ENCODE peak calls at places on chromosomes 2 and 18, in eight cellular contexts. Q is uterus, Y is endothelial cell of umbilical vein, J is A549, Z is transverse colon, V is HepG2, N is K562, C is right lobe of liver. R is an unnamed sample. For H3K4me1, the result is how much of the 10 kb centered on the place peaks cover.

GRCh38 chr2:132038179-132038882 is 123.4 kb downstream of the ANKRD30BL start:
- DNase-seq in Q (no peak), Y (no peak), J (no peak), Z (no peak), V (no peak), N (peak), C (no peak), R (no peak)

GRCh38 chr2:218406949-218407703 is 7.5 kb downstream of the CTDSP1 start:
- DNase-seq in Q (peak), Y (peak), J (no peak), Z (peak), V (no peak), N (peak), C (peak), R (peak)

GRCh38 chr18:23825496-23825895 is 136.2 kb downstream of the LAMA3 start:
- DNase-seq in Q (no peak), Y (no peak), J (no peak), Z (no peak), V (no peak), N (no peak), C (no peak), R (no peak)

GRCh38 chr2:3408781-3409180 is 29.3 kb downstream of the TRAPPC12 start:
- DNase-seq in Q (no peak), Y (no peak), J (no peak), Z (no peak), V (no peak), N (no peak), C (no peak), R (no peak)

GRCh38 chr2:173606619-173607305 is 252.1 kb downstream of the CDCA7 start:
- DNase-seq in Q (no peak), Y (no peak), J (no peak), Z (no peak), V (no peak), N (no peak), C (no peak), R (no peak)

GRCh38 chr2:5501807-5502206 is 190.4 kb upstream of the SOX11 start:
- DNase-seq in Q (no peak), Y (no peak), J (no peak), Z (no peak), V (no peak), N (no peak), C (no peak), R (no peak)

GRCh38 chr2:73503992-73504570 is 118.4 kb downstream of the ALMS1 start:
- DNase-seq in Q (no peak), Y (peak), J (no peak), Z (no peak), V (no peak), N (peak), C (no peak), R (no peak)

GRCh38 chr18:48868468-48869466 is 82.0 kb downstream of the SMAD7 start:
- DNase-seq in Q (no peak), Y (no peak), J (no peak), Z (peak), V (peak), N (no peak), C (no peak), R (no peak)

GRCh38 chr2:171792922-171793580 is 101.0 kb downstream of the SLC25A12 start:
- DNase-seq in Q (no peak), Y (no peak), J (no peak), Z (no peak), V (no peak), N (no peak), C (no peak), R (no peak)

GRCh38 chr2:128541448-128541847 is 222.8 kb upstream of the HS6ST1 start:
- DNase-seq in Q (no peak), Y (no peak), J (no peak), Z (no peak), V (no peak), N (no peak), C (no peak), R (no peak)

GRCh38 chr2:12453731-12454130 is 263.0 kb upstream of the TRIB2 start:
- DNase-seq in Q (no peak), Y (no peak), J (no peak), Z (no peak), V (no peak), N (no peak), C (no peak), R (no peak)

GRCh38 chr2:137975280-137976271 is 11.3 kb downstream of the HNMT start:
- DNase-seq in Q (no peak), Y (no peak), J (no peak), Z (no peak), V (peak), N (no peak), C (no peak), R (peak)

GRCh38 chr2:11405599-11406491 is 60.1 kb downstream of the E2F6 start:
- DNase-seq in Q (no peak), Y (no peak), J (no peak), Z (peak), V (no peak), N (no peak), C (no peak), R (no peak)

GRCh38 chr18:79681484-79682387 is 2.1 kb downstream of the CTDP1 start:
- DNase-seq in Q (no peak), Y (no peak), J (no peak), Z (peak), V (no peak), N (no peak), C (no peak), R (no peak)

GRCh38 chr2:81529944-81530343 is 1225.4 kb upstream of the LRRTM1 start:
- DNase-seq in Q (no peak), Y (no peak), J (no peak), Z (no peak), V (no peak), N (no peak), C (no peak), R (no peak)

GRCh38 chr2:237615631-237616249 is 11.6 kb upstream of the LRRFIP1 start:
- DNase-seq in Q (no peak), Y (peak), J (no peak), Z (no peak), V (no peak), N (no peak), C (no peak), R (no peak)

GRCh38 chr2:43084699-43085091 is 141.7 kb downstream of the ZFP36L2 start:
- DNase-seq in Q (peak), Y (no peak), J (no peak), Z (no peak), V (no peak), N (peak), C (no peak), R (peak)

GRCh38 chr2:23363831-23364230 is 21.1 kb upstream of the KLHL29 start:
- DNase-seq in Q (no peak), Y (no peak), J (no peak), Z (no peak), V (no peak), N (no peak), C (no peak), R (no peak)

GRCh38 chr2:66573412-66573811 is 138.5 kb downstream of the MEIS1 start:
- DNase-seq in Q (no peak), Y (no peak), J (no peak), Z (no peak), V (no peak), N (no peak), C (no peak), R (peak)

GRCh38 chr2:123500346-123500745 is 524.7 kb upstream of the CNTNAP5 start:
- DNase-seq in Q (no peak), Y (no peak), J (no peak), Z (no peak), V (no peak), N (no peak), C (no peak), R (no peak)

GRCh38 chr2:186486651-186487647 is 889 bp downstream of the ZC3H15 start:
- DNase-seq in Q (no peak), Y (peak), J (no peak), Z (no peak), V (peak), N (peak), C (no peak), R (no peak)

GRCh38 chr2:16250886-16251285 is 310.5 kb downstream of the MYCN start:
- DNase-seq in Q (no peak), Y (no peak), J (no peak), Z (no peak), V (no peak), N (no peak), C (no peak), R (no peak)

GRCh38 chr18:70420151-70420898 is 131.5 kb downstream of the SOCS6 start:
- DNase-seq in Q (no peak), Y (peak), J (no peak), Z (no peak), V (peak), N (no peak), C (no peak), R (no peak)

GRCh38 chr18:41579185-41579584 is 375.8 kb upstream of the PIK3C3 start:
- DNase-seq in Q (no peak), Y (no peak), J (no peak), Z (no peak), V (peak), N (no peak), C (peak), R (no peak)

GRCh38 chr2:25251461-25252273 is 83.3 kb upstream of the POMC start:
- DNase-seq in Q (peak), Y (peak), J (peak), Z (peak), V (peak), N (peak), C (peak), R (peak)

GRCh38 chr2:18659891-18660290 is 70.5 kb upstream of the NT5C1B start:
- DNase-seq in Q (no peak), Y (no peak), J (no peak), Z (no peak), V (no peak), N (no peak), C (no peak), R (no peak)

GRCh38 chr2:214995926-214996670 is 142.3 kb downstream of the ABCA12 start:
- DNase-seq in Q (no peak), Y (no peak), J (no peak), Z (no peak), V (no peak), N (no peak), C (no peak), R (no peak)

GRCh38 chr2:195559431-195559914 is 97.6 kb upstream of the SLC39A10 start:
- DNase-seq in Q (no peak), Y (no peak), J (no peak), Z (peak), V (no peak), N (no peak), C (no peak), R (no peak)

GRCh38 chr18:76805221-76805620 is 17.1 kb upstream of the ZNF236 start:
- DNase-seq in Q (no peak), Y (peak), J (no peak), Z (no peak), V (peak), N (no peak), C (no peak), R (no peak)

GRCh38 chr2:201216918-201217317 is 34.0 kb downstream of the CASP10 start:
- DNase-seq in Q (no peak), Y (no peak), J (no peak), Z (no peak), V (no peak), N (no peak), C (no peak), R (no peak)

GRCh38 chr18:12231040-12231882 is 22.9 kb upstream of the CIDEA start:
- DNase-seq in Q (no peak), Y (no peak), J (no peak), Z (no peak), V (no peak), N (no peak), C (no peak), R (no peak)

GRCh38 chr2:191620144-191620543 is 57.8 kb upstream of the NABP1 start:
- DNase-seq in Q (no peak), Y (no peak), J (no peak), Z (no peak), V (no peak), N (peak), C (no peak), R (no peak)

GRCh38 chr2:219122197-219122965 is 38.2 kb downstream of the NHEJ1 start:
- DNase-seq in Q (no peak), Y (no peak), J (no peak), Z (no peak), V (no peak), N (no peak), C (no peak), R (no peak)

GRCh38 chr2:139218181-139218580 is 438.0 kb upstream of the NXPH2 start:
- DNase-seq in Q (no peak), Y (no peak), J (no peak), Z (no peak), V (no peak), N (no peak), C (no peak), R (no peak)

GRCh38 chr2:181138816-181139215 is 158.4 kb downstream of the UBE2E3 start:
- DNase-seq in Q (no peak), Y (no peak), J (no peak), Z (no peak), V (no peak), N (no peak), C (no peak), R (no peak)

GRCh38 chr18:47997338-47997780 is 66.9 kb upstream of the SMAD2 start:
- DNase-seq in Q (no peak), Y (no peak), J (no peak), Z (no peak), V (no peak), N (peak), C (no peak), R (no peak)

GRCh38 chr2:68282814-68283812 is 30.8 kb upstream of the PPP3R1 start:
- DNase-seq in Q (no peak), Y (peak), J (peak), Z (no peak), V (peak), N (peak), C (no peak), R (no peak)

GRCh38 chr2:208315081-208315788 is 49.2 kb downstream of the PIKFYVE start:
- DNase-seq in Q (peak), Y (no peak), J (no peak), Z (no peak), V (no peak), N (no peak), C (no peak), R (no peak)

GRCh38 chr2:208311321-208311720 is 45.3 kb downstream of the PIKFYVE start:
- DNase-seq in Q (no peak), Y (no peak), J (no peak), Z (no peak), V (no peak), N (no peak), C (no peak), R (no peak)

GRCh38 chr2:208306291-208306690 is 40.2 kb downstream of the PIKFYVE start:
- DNase-seq in Q (no peak), Y (no peak), J (no peak), Z (no peak), V (no peak), N (no peak), C (no peak), R (no peak)

DNA sequence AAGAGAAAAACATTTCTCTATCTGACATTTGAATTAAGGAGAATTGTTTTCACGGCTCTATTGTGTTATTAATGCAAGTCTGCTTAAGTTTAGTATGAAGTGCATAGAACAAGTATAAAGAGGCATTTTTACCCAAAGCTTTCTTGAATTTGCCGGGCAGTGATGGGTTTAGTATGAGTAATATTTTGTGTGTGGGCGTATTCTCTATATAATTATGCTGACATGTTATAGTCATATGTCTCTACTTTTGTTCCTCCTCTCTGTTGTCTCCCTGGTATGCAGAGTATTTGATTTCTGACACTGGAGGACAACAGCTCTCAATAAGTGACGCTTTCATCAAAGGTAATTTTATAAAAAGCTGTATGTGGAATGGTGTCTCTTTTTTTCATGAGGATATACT is 45.9 kb downstream of the PIKFYVE start:
- DNase-seq in Q (no peak), Y (no peak), J (no peak), Z (no peak), V (no peak), N (no peak), C (no peak), R (no peak)
- TF ChIP-seq POLR2A in Q (no peak), Y (no peak), J (no peak), Z (no peak), V (no peak), N (no peak), C (no peak), R (no peak)

GRCh38 chr18:25467226-25468065 is 115.5 kb upstream of the ZNF521 start:
- DNase-seq in Q (no peak), Y (no peak), J (no peak), Z (no peak), V (no peak), N (no peak), C (no peak), R (no peak)

GRCh38 chr18:25459814-25460213 is 107.8 kb upstream of the ZNF521 start:
- DNase-seq in Q (no peak), Y (no peak), J (no peak), Z (no peak), V (no peak), N (no peak), C (no peak), R (no peak)

GRCh38 chr18:25465152-25465790 is 113.3 kb upstream of the ZNF521 start:
- DNase-seq in Q (no peak), Y (no peak), J (no peak), Z (no peak), V (no peak), N (no peak), C (no peak), R (no peak)

GRCh38 chr18:25463726-25464125 is 111.8 kb upstream of the ZNF521 start:
- DNase-seq in Q (no peak), Y (no peak), J (no peak), Z (no peak), V (no peak), N (no peak), C (no peak), R (no peak)

GRCh38 chr18:25464211-25464610 is 112.2 kb upstream of the ZNF521 start:
- DNase-seq in Q (no peak), Y (no peak), J (no peak), Z (no peak), V (no peak), N (no peak), C (no peak), R (no peak)
- H3K4me1 ChIP-seq in Q (under half), Y (under half), J (under half), Z (under half), V (under half), N (under half), C (under half), R (under half)

GRCh38 chr2:85887566-85888019 is 1.2 kb downstream of the ST3GAL5 start:
- DNase-seq in Q (peak), Y (peak), J (peak), Z (peak), V (no peak), N (peak), C (peak), R (peak)
- TF ChIP-seq CTCF in Q (peak), Y (no peak), J (peak), Z (no peak), V (peak), N (no peak), C (peak), R (no peak)

GRCh38 chr2:158907926-158908462 is 60.4 kb upstream of the TANC1 start:
- DNase-seq in Q (no peak), Y (peak), J (no peak), Z (no peak), V (no peak), N (no peak), C (no peak), R (no peak)
- TF ChIP-seq POLR2A in Q (no peak), Y (no peak), J (no peak), Z (no peak), V (no peak), N (no peak), C (no peak), R (no peak)

DNA sequence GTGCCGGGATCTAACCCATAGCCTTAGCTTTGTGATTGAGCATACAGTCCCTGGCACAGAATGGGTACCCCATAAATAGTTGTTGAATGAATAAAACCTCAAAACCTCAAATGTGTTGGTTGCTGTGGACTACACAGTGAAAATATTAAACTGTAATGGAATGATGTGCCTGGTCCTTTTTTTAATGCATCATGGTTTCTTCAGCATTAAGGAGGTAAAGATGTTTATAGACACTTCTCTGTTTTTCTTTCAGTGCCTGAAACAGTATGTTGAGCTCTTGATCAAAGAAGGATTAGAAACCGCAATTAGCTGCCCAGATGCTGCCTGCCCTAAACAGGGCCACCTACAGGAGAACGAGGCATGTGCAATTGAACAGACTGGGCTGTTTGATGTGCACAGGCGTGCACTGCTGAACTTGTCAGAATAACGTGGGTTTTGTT is 97.0 kb downstream of the RNF144A start:
- DNase-seq in Q (no peak), Y (no peak), J (no peak), Z (peak), V (peak), N (peak), C (no peak), R (no peak)
- H3K4me1 ChIP-seq in Q (under half), Y (under half), J (under half), Z (under half), V (under half), N (under half), C (under half), R (half or more)

GRCh38 chr2:108987111-108987510 is 1.9 kb downstream of the EDAR start:
- DNase-seq in Q (no peak), Y (no peak), J (no peak), Z (no peak), V (no peak), N (no peak), C (no peak), R (no peak)

GRCh38 chr2:108994250-108994649 is 5.2 kb upstream of the EDAR start:
- DNase-seq in Q (no peak), Y (no peak), J (no peak), Z (no peak), V (no peak), N (no peak), C (no peak), R (no peak)

GRCh38 chr2:108993095-108993937 is 4.3 kb upstream of the EDAR start:
- DNase-seq in Q (no peak), Y (no peak), J (no peak), Z (no peak), V (peak), N (no peak), C (no peak), R (no peak)

GRCh38 chr2:108988076-108988795 is 784 bp downstream of the EDAR start:
- DNase-seq in Q (no peak), Y (no peak), J (no peak), Z (no peak), V (no peak), N (no peak), C (no peak), R (no peak)

GRCh38 chr2:108988796-108989713 is at the start of gene EDAR:
- DNase-seq in Q (no peak), Y (peak), J (peak), Z (peak), V (peak), N (peak), C (peak), R (peak)
- TF ChIP-seq CTCF in Q (no peak), Y (no peak), J (peak), Z (peak), V (peak), N (peak), C (peak), R (peak)

DNA sequence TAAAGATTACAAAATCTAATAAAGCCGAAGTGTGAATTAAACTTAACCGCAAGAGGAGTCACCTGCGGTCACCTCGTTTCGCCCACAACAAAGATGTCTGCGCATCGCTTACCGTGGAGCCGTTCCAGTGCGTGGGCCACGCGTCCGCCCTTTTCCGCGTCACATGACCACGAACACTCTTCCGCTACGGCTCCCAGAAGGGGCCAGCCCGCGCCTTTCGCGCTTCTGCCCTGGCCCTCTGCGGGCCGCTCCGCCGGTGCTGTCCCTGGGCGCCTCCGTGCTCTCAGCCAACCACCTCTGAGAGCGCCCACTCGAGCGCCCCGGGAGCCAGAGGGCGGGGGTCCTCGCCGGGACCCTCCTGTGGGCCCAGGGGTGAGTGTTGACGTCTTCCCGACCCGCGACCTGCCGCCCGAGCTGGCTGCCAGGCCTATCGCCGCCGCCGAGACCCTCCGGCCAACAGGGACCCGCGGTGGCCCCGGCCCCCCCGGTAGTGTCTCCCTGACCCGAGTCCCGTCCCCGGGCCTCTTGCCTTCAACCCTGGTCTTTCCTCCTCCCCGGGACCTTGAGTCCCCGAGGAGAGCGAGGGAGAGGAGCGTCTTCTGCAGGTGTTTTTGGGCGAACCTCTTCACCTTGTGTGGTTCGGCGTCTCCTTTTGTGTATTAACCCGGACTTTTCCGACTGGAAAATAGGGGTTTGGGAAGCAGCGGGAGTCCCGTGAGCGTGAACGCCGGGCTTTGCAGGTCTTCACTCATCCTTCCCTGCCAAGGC is at the start of gene MFF:
- DNase-seq in Q (peak), Y (peak), J (peak), Z (peak), V (peak), N (peak), C (peak), R (peak)
- TF ChIP-seq POLR2A in Q (peak), Y (peak), J (peak), Z (peak), V (peak), N (peak), C (peak), R (peak)

GRCh38 chr18:57791192-57791591 is 11.9 kb downstream of the ATP8B1 start:
- DNase-seq in Q (no peak), Y (no peak), J (no peak), Z (no peak), V (no peak), N (no peak), C (no peak), R (no peak)
- H3K4me1 ChIP-seq in Q (under half), Y (half or more), J (half or more), Z (under half), V (half or more), N (under half), C (under half), R (half or more)

R was measured in body of pancreas.